ENCODE peak calls at places on chromosome 2, in four cellular contexts. H is HCT116, Y is Panc1, P is HepG2. C is an unnamed sample.

GRCh38 chr2:221969087-221969829 is 329.5 kb downstream of the PAX3 start:
- DNase-seq in H (peak), Y (peak), P (peak), C (peak)

GRCh38 chr2:72949642-72950041 is 32.3 kb downstream of the EMX1 start:
- DNase-seq in H (no peak), Y (no peak), P (no peak), C (no peak)

GRCh38 chr2:75609937-75610508 is 36.6 kb upstream of the MRPL19 start:
- DNase-seq in H (no peak), Y (no peak), P (no peak), C (no peak)

GRCh38 chr2:127776122-127776780 is 34.7 kb downstream of the WDR33 start:
- DNase-seq in H (no peak), Y (no peak), P (peak), C (no peak)

GRCh38 chr2:96340493-96341414 is 5.2 kb downstream of the NCAPH start:
- DNase-seq in H (no peak), Y (no peak), P (no peak), C (no peak)

GRCh38 chr2:26457695-26458364 is 20.1 kb downstream of the OTOF start:
- DNase-seq in H (no peak), Y (no peak), P (no peak), C (no peak)

GRCh38 chr2:156434461-156435291 is 1.5 kb upstream of the GPD2 start:
- DNase-seq in H (no peak), Y (no peak), P (no peak), C (no peak)

GRCh38 chr2:51483720-51484119 is 451.8 kb upstream of the NRXN1 start:
- DNase-seq in H (no peak), Y (no peak), P (no peak), C (no peak)

GRCh38 chr2:231527955-231528635 is 2.1 kb downstream of the NMUR1 start:
- DNase-seq in H (no peak), Y (no peak), P (no peak), C (no peak)

GRCh38 chr2:29936005-29936404 is 14.6 kb upstream of the ALK start:
- DNase-seq in H (no peak), Y (no peak), P (no peak), C (no peak)

GRCh38 chr2:71000780-71001591 is 6.3 kb upstream of the TEX261 start:
- DNase-seq in H (peak), Y (no peak), P (peak), C (peak)

GRCh38 chr2:55923091-55923977 is at the start of gene EFEMP1:
- DNase-seq in H (no peak), Y (no peak), P (no peak), C (no peak)

GRCh38 chr2:29015701-29016470 is 34.8 kb downstream of the TOGARAM2 start:
- DNase-seq in H (no peak), Y (no peak), P (no peak), C (no peak)

GRCh38 chr2:119005081-119005480 is 63.1 kb downstream of the MARCO start:
- DNase-seq in H (no peak), Y (no peak), P (no peak), C (no peak)

GRCh38 chr2:45930396-45930792 is 278.9 kb downstream of the PRKCE start:
- DNase-seq in H (no peak), Y (no peak), P (no peak), C (no peak)

GRCh38 chr2:56299166-56299806 is 115.5 kb downstream of the CCDC85A start:
- DNase-seq in H (no peak), Y (no peak), P (no peak), C (no peak)

GRCh38 chr2:32678825-32679224 is 51.0 kb downstream of the TTC27 start:
- DNase-seq in H (peak), Y (no peak), P (no peak), C (no peak)

GRCh38 chr2:30192327-30192726 is 39.0 kb upstream of the LBH start:
- DNase-seq in H (no peak), Y (no peak), P (no peak), C (no peak)

GRCh38 chr2:46812381-46813024 is 103.1 kb downstream of the MCFD2 start:
- DNase-seq in H (no peak), Y (no peak), P (no peak), C (no peak)

GRCh38 chr2:101047075-101047766 is 45.1 kb downstream of the RPL31 start:
- DNase-seq in H (peak), Y (no peak), P (no peak), C (no peak)

GRCh38 chr2:233760043-233760442 is at the start of gene UGT1A1:
- DNase-seq in H (no peak), Y (no peak), P (peak), C (no peak)

GRCh38 chr2:88658890-88659881 is 31.9 kb upstream of the EIF2AK3 start:
- DNase-seq in H (no peak), Y (no peak), P (peak), C (no peak)

GRCh38 chr2:229132236-229132635 is 138.9 kb downstream of the PID1 start:
- DNase-seq in H (no peak), Y (no peak), P (no peak), C (no peak)

GRCh38 chr2:20534913-20535801 is 88.3 kb downstream of the RHOB start:
- DNase-seq in H (no peak), Y (no peak), P (peak), C (no peak)

GRCh38 chr2:145411493-145411892 is 891.6 kb upstream of the ZEB2 start:
- DNase-seq in H (no peak), Y (no peak), P (no peak), C (no peak)

GRCh38 chr2:151029406-151030157 is 232.1 kb downstream of the RBM43 start:
- DNase-seq in H (no peak), Y (no peak), P (no peak), C (no peak)

GRCh38 chr2:133377021-133377481 is 191.2 kb downstream of the NCKAP5 start:
- DNase-seq in H (no peak), Y (no peak), P (no peak), C (no peak)

GRCh38 chr2:120937736-120938131 is 202.1 kb downstream of the GLI2 start:
- DNase-seq in H (no peak), Y (no peak), P (no peak), C (no peak)

GRCh38 chr2:20480913-20481312 is 34.0 kb downstream of the RHOB start:
- DNase-seq in H (no peak), Y (no peak), P (no peak), C (no peak)

GRCh38 chr2:231376857-231377256 is 18.7 kb upstream of the B3GNT7 start:
- DNase-seq in H (no peak), Y (no peak), P (no peak), C (no peak)

GRCh38 chr2:146228659-146229058 is 1616.2 kb upstream of the ACVR2A start:
- DNase-seq in H (no peak), Y (no peak), P (no peak), C (no peak)

GRCh38 chr2:46393352-46393820 is 86.0 kb upstream of the TMEM247 start:
- DNase-seq in H (no peak), Y (no peak), P (no peak), C (no peak)

GRCh38 chr2:135742307-135742838 is 718 bp downstream of the UBXN4 start:
- DNase-seq in H (no peak), Y (no peak), P (peak), C (no peak)

GRCh38 chr2:241788572-241788971 is 11.9 kb downstream of the GAL3ST2 start:
- DNase-seq in H (peak), Y (no peak), P (no peak), C (no peak)

GRCh38 chr2:119809329-119810038 is 49.8 kb downstream of the PTPN4 start:
- DNase-seq in H (no peak), Y (no peak), P (no peak), C (no peak)

GRCh38 chr2:148528356-148529064 is 116.0 kb upstream of the EPC2 start:
- DNase-seq in H (no peak), Y (no peak), P (no peak), C (no peak)

GRCh38 chr2:134411279-134411827 is 157.5 kb downstream of the MGAT5 start:
- DNase-seq in H (no peak), Y (no peak), P (no peak), C (no peak)

GRCh38 chr2:1781291-1782080 is 37.2 kb upstream of the PXDN start:
- DNase-seq in H (peak), Y (no peak), P (no peak), C (no peak)

GRCh38 chr2:128451084-128451483 is 132.4 kb upstream of the HS6ST1 start:
- DNase-seq in H (no peak), Y (no peak), P (no peak), C (no peak)

GRCh38 chr2:239625913-239626734 is 225.3 kb upstream of the HDAC4 start:
- DNase-seq in H (no peak), Y (no peak), P (no peak), C (no peak)
- TF ChIP-seq TCF7L2 in H (no peak), Y (no peak), P (no peak), C (no peak)

GRCh38 chr2:113136828-113137775 is 9.7 kb downstream of the IL1RN start:
- DNase-seq in H (no peak), Y (no peak), P (peak), C (peak)

GRCh38 chr2:113135354-113135753 is 8.0 kb downstream of the IL1RN start:
- DNase-seq in H (no peak), Y (no peak), P (no peak), C (no peak)

GRCh38 chr2:113132622-113133021 is 5.2 kb downstream of the IL1RN start:
- DNase-seq in H (no peak), Y (no peak), P (no peak), C (no peak)

GRCh38 chr2:113131343-113131933 is 4.0 kb downstream of the IL1RN start:
- DNase-seq in H (no peak), Y (no peak), P (no peak), C (no peak)

GRCh38 chr2:113133696-113134558 is 6.5 kb downstream of the IL1RN start:
- DNase-seq in H (no peak), Y (no peak), P (no peak), C (no peak)
- TF ChIP-seq TCF7L2 in H (no peak), Y (no peak), P (no peak), C (no peak)

DNA sequence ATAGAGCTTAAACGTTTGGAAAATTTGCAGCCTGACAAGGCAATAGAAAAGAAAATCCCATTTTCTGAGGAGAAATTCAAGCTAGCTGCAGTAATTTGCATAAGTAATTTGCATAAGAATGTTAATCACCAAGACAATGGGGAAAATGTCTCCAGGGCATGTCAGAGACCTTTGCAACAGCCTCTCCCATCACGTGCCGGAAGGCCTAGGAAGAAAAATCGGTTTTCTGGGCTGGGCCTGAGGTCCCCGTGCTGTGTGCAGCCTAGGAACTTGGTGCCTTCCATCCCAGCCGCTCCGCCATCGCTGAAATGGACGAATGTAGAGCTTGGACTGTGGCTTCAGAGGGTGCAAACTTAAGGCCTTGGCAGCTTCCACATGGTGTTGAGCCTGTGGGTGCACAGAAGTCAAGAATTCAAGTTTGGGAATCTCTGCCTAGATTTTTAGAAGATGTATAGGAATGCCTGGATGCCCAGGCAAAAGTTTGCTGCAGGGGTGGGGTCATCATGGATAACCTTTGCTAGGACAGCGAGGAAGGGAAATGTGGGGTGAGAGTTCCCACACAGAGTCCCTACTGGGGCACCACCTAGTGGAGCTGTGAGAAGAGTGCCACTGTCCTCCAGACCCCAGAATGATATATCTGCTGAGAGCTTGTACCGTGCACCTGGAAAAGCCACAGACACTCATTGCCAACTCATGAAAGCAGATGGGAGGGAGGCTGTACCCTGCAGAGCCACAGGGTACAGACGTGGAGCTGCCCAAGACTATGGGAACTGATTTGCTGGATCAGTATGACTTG is 164.6 kb downstream of the GULP1 start:
- DNase-seq in H (no peak), Y (no peak), P (no peak), C (peak)
- TF ChIP-seq TCF7L2 in H (no peak), Y (no peak), P (no peak), C (no peak)

GRCh38 chr2:3637311-3637675 is 20.7 kb upstream of the ALLC start:
- DNase-seq in H (no peak), Y (no peak), P (no peak), C (no peak)

GRCh38 chr2:3635171-3636008 is 22.6 kb upstream of the ALLC start:
- DNase-seq in H (no peak), Y (no peak), P (no peak), C (no peak)

GRCh38 chr2:3638456-3638810 is 19.6 kb upstream of the ALLC start:
- DNase-seq in H (no peak), Y (no peak), P (no peak), C (no peak)

GRCh38 chr2:3637692-3638455 is 20.1 kb upstream of the ALLC start:
- DNase-seq in H (no peak), Y (no peak), P (no peak), C (no peak)

GRCh38 chr2:3636586-3637310 is 21.3 kb upstream of the ALLC start:
- DNase-seq in H (no peak), Y (no peak), P (no peak), C (no peak)
- TF ChIP-seq TCF7L2 in H (no peak), Y (no peak), P (no peak), C (no peak)

DNA sequence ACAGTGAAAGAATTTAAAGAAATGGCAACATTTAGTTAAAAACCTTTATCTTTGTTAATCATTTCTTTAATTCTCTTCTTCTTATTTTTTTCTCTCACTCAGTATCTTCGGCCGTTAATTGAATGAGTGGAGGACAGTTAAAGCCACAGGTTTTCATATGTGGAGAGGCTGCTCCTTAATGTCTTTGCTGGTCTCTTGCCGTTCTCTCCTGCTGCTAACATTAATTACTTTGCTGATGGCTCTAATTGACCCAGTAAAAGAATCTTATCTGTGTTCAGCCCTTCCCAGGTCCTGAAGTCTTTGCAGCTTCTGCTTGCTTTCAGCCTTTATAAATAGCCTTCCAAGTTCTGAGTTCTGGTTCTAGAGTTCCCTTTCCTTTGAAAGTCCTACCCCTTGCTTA is 77.1 kb downstream of the ADAM23 start:
- DNase-seq in H (no peak), Y (no peak), P (no peak), C (no peak)
- TF ChIP-seq TCF7L2 in H (no peak), Y (no peak), P (no peak), C (no peak)

DNA sequence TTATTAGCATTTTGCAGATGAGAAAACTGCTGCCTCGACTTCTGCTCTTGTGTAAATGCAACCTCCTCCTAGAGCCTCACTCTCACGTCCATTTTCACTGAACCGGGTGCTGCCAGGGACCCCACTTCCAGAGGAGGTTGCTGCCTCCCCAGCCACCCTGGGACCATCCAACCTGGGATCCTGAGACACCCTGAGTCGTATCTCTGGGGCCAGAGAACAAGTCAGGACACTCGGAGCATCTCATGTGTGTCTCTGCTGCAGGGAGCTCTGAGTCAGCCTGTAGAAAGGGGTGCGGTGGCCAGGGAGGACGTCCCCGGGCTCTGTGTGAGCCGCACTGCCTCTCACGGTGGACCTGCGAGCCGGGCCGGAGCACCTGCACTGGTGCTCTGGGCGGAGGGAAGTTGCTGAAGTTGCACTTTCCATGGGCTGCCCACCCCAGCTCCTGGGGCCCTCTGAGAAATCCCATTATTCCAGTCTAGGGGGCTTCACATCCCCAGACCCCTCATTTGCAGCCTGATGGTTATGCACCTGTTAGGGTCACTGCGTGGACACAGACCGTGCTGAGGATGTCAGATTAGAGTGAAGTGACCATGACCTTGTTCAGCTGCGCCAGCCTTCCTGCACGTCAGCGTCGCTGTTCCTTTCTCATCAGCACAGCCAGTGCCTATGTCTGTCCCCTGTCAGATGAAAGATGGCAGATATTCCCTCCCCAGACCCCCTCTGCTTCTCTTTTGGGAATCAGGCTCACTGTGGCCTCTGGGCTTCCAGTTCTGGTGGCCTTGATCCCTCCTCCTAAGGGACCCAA is 230.4 kb downstream of the KLHL29 start:
- DNase-seq in H (no peak), Y (no peak), P (no peak), C (no peak)
- TF ChIP-seq TCF7L2 in H (no peak), Y (no peak), P (no peak), C (no peak)

DNA sequence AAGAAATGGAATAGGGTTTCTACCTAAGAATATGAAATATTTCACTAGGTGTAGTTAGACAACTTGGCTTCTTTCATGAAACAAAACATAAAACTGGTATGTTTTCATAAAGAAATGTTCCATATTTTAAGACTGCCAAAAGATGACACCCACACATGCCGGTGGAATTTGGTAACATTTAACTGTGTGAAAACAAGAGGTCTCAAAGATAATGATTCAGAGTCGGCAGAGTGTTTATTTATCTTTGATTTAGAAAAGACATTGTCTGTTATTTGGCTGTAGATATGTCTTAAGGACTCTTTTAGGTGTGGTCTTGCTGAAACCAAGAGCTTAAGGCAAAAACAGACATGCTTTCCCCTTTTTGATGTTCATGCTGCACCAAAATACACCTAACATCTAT is 63.5 kb upstream of the FN1 start:
- DNase-seq in H (no peak), Y (no peak), P (no peak), C (no peak)
- TF ChIP-seq TCF7L2 in H (no peak), Y (no peak), P (no peak), C (no peak)

C was measured in K562.